ENCODE peak calls at places on chromosome 13, in six cellular contexts. K is HT-29; T is pancreas; Y is stimulated activated CD8-positive, alpha-beta memory T cell treated with anti-CD3 and anti-CD28 coated beads, Interleukin-4, amount 100 ng/mL, for 1 hour; J is iris pigment epithelial cell; C is D341Med. X is an unnamed sample.

GRCh38 chr13:95462801-95463200 is 89.7 kb upstream of the CLDN10 start:
- DNase-seq in K (no peak), T (no peak), Y (no peak), J (no peak), C (no peak), X (no peak)

GRCh38 chr13:99527346-99527745 is 26.1 kb downstream of the TM9SF2 start:
- DNase-seq in K (no peak), T (no peak), Y (no peak), J (no peak), C (no peak), X (no peak)

GRCh38 chr13:23129329-23129728 is 51.5 kb upstream of the SGCG start:
- DNase-seq in K (no peak), T (no peak), Y (no peak), J (no peak), C (no peak), X (no peak)

GRCh38 chr13:110447801-110448200 is 113.7 kb downstream of the RAB20 start:
- DNase-seq in K (no peak), T (no peak), Y (no peak), J (no peak), C (no peak), X (no peak)

GRCh38 chr13:60448907-60449510 is 52.0 kb downstream of the TDRD3 start:
- DNase-seq in K (peak), T (no peak), Y (no peak), J (peak), C (peak), X (peak)

GRCh38 chr13:22107549-22107948 is 436.7 kb downstream of the FGF9 start:
- DNase-seq in K (peak), T (no peak), Y (no peak), J (no peak), C (no peak), X (peak)

GRCh38 chr13:19791953-19792537 is 9.3 kb upstream of the PSPC1 start:
- DNase-seq in K (no peak), T (no peak), Y (no peak), J (no peak), C (peak), X (no peak)

GRCh38 chr13:76668141-76668540 is 218.1 kb downstream of the KCTD12 start:
- DNase-seq in K (no peak), T (no peak), Y (no peak), J (no peak), C (no peak), X (no peak)

GRCh38 chr13:59680429-59681024 is 483.2 kb downstream of the DIAPH3 start:
- DNase-seq in K (peak), T (no peak), Y (no peak), J (peak), C (no peak), X (no peak)

GRCh38 chr13:81058916-81059290 is 718.0 kb upstream of the SPRY2 start:
- DNase-seq in K (no peak), T (no peak), Y (no peak), J (no peak), C (no peak), X (no peak)